ENCODE peak calls at places on chromosome 9, in seven cellular contexts. I, N, P, D, C, M and V are unnamed samples.

GRCh38 chr9:14383296-14383695 is 69.4 kb upstream of the NFIB start:
- DNase-seq in N (no peak), I (no peak), C (no peak), M (no peak), D (no peak), P (no peak), V (no peak)

GRCh38 chr9:34332370-34332964 is 3.1 kb downstream of the NUDT2 start:
- DNase-seq in N (no peak), P (no peak), M (peak; percentile 54), I (peak; percentile 34), D (no peak), C (no peak), V (no peak)

GRCh38 chr9:80560976-80561375 is 989.2 kb downstream of the TLE4 start:
- DNase-seq in C (no peak), D (no peak), P (no peak), N (no peak), I (no peak), M (peak; percentile 14), V (no peak)

GRCh38 chr9:3939820-3940219 is 360.0 kb downstream of the GLIS3 start:
- DNase-seq in M (peak; percentile 76), I (no peak), C (no peak), D (no peak), N (no peak), P (no peak), V (no peak)

GRCh38 chr9:19522558-19522957 is 113.7 kb downstream of the ACER2 start:
- DNase-seq in P (no peak), C (no peak), I (no peak), M (no peak), N (no peak), D (no peak), V (no peak)

GRCh38 chr9:470041-470781 is 255.5 kb downstream of the DOCK8 start:
- DNase-seq in D (peak; percentile 86), I (peak; percentile 77), M (peak; percentile 82), N (peak; percentile 84), C (peak; percentile 91), P (peak; percentile 92), V (peak; percentile 95)

GRCh38 chr9:115883467-115884329 is 269.9 kb upstream of the PAPPA start:
- DNase-seq in I (no peak), D (no peak), M (peak; percentile 66), C (no peak), P (no peak), N (peak; percentile 6), V (no peak)

GRCh38 chr9:93131599-93132286 is 2.3 kb downstream of the NINJ1 start:
- DNase-seq in M (no peak), C (no peak), N (no peak), D (no peak), P (no peak), I (no peak), V (no peak)

GRCh38 chr9:128271512-128271911 is 4.3 kb downstream of the GOLGA2 start:
- DNase-seq in I (no peak), M (no peak), C (no peak), N (no peak), D (no peak), P (no peak), V (no peak)

GRCh38 chr9:134570151-134570621 is 71.4 kb upstream of the COL5A1 start:
- DNase-seq in D (no peak), P (peak; percentile 51), M (no peak), N (no peak), C (peak; percentile 15), I (no peak), V (peak; percentile 73)

GRCh38 chr9:124032247-124032646 is 20.7 kb downstream of the LHX2 start:
- DNase-seq in M (no peak), C (no peak), D (no peak), P (no peak), N (no peak), I (no peak), V (no peak)

GRCh38 chr9:81035171-81035570 is 654.2 kb downstream of the TLE1 start:
- DNase-seq in C (no peak), M (peak; percentile 41), D (no peak), P (no peak), N (no peak), I (no peak), V (no peak)

GRCh38 chr9:77954619-77955018 is 77.0 kb downstream of the GNAQ start:
- DNase-seq in C (no peak), P (no peak), N (no peak), D (no peak), I (no peak), M (no peak), V (no peak)

GRCh38 chr9:120965344-120966004 is 38.9 kb upstream of the TRAF1 start:
- DNase-seq in P (no peak), N (peak; percentile 31), M (no peak), I (no peak), D (no peak), C (no peak), V (no peak)

GRCh38 chr9:33447404-33448158 is at the start of gene AQP3:
- DNase-seq in P (peak; percentile 76), I (peak; percentile 81), D (peak; percentile 45), C (peak; percentile 84), N (peak; percentile 57), M (peak; percentile 44), V (peak; percentile 86)

GRCh38 chr9:128251701-128252100 is 24.1 kb downstream of the GOLGA2 start:
- DNase-seq in P (no peak), D (no peak), I (no peak), M (no peak), C (no peak), N (no peak), V (no peak)

GRCh38 chr9:118533101-118533500 is 828.9 kb downstream of the TLR4 start:
- DNase-seq in C (no peak), P (no peak), N (no peak), D (no peak), I (no peak), M (peak; percentile 38), V (no peak)

GRCh38 chr9:69671291-69671903 is 774 bp downstream of the APBA1 start:
- DNase-seq in C (no peak), P (no peak), D (no peak), M (no peak), N (no peak), I (no peak), V (no peak)

GRCh38 chr9:91865041-91865440 is 85.0 kb downstream of the ROR2 start:
- DNase-seq in N (no peak), C (no peak), I (no peak), D (no peak), P (no peak), M (no peak), V (no peak)
- TF ChIP-seq CTCF in N (no peak), C (no peak), I (no peak), D (no peak), P (no peak), M (no peak), V (no peak)

GRCh38 chr9:131405858-131406566 is 12.1 kb downstream of the PRRC2B start:
- DNase-seq in C (no peak), N (no peak), P (no peak), M (peak; percentile 69), D (no peak), I (no peak), V (no peak)

GRCh38 chr9:131405429-131405828 is 11.5 kb downstream of the PRRC2B start:
- DNase-seq in M (no peak), C (no peak), D (no peak), N (no peak), P (no peak), I (no peak), V (no peak)

GRCh38 chr9:131404987-131405386 is 11.1 kb downstream of the PRRC2B start:
- DNase-seq in P (no peak), N (no peak), C (no peak), M (no peak), D (no peak), I (no peak), V (no peak)

GRCh38 chr9:131403493-131403773 is 9.5 kb downstream of the PRRC2B start:
- DNase-seq in N (no peak), P (no peak), C (no peak), D (no peak), M (no peak), I (no peak), V (no peak)

GRCh38 chr9:131404581-131404980 is 10.7 kb downstream of the PRRC2B start:
- DNase-seq in C (no peak), M (no peak), P (no peak), I (no peak), D (no peak), N (no peak), V (no peak)
- TF ChIP-seq CTCF in C (no peak), M (no peak), P (no peak), I (no peak), D (no peak), N (no peak), V (no peak)

GRCh38 chr9:114308361-114308950 is 14.4 kb upstream of the ORM1 start:
- DNase-seq in I (no peak), M (no peak), D (no peak), P (peak; percentile 45), C (no peak), N (no peak), V (peak; percentile 82)

GRCh38 chr9:114309096-114309495 is 13.8 kb upstream of the ORM1 start:
- DNase-seq in I (no peak), D (no peak), C (no peak), N (no peak), P (peak; percentile 56), M (no peak), V (peak; percentile 73)

GRCh38 chr9:114311571-114312512 is 11.1 kb upstream of the ORM1 start:
- DNase-seq in M (no peak), N (no peak), P (peak; percentile 39), I (no peak), C (peak; percentile 37), D (no peak), V (peak; percentile 65)

GRCh38 chr9:114312513-114312875 is 10.4 kb upstream of the ORM1 start:
- DNase-seq in M (no peak), P (no peak), D (no peak), I (no peak), C (no peak), N (no peak), V (peak; percentile 56)

GRCh38 chr9:114310471-114311450 is 12.1 kb upstream of the ORM1 start:
- DNase-seq in P (peak; percentile 54), D (no peak), C (no peak), I (no peak), M (no peak), N (no peak), V (peak; percentile 75)
- TF ChIP-seq CTCF in P (no peak), D (no peak), C (no peak), I (no peak), M (no peak), N (no peak), V (no peak)

GRCh38 chr9:75974006-75974766 is 83.7 kb downstream of the PCSK5 start:
- DNase-seq in I (no peak), P (no peak), M (no peak), N (no peak), C (no peak), D (no peak), V (no peak)

GRCh38 chr9:75976549-75976948 is 86.1 kb downstream of the PCSK5 start:
- DNase-seq in I (no peak), P (no peak), N (no peak), C (no peak), M (no peak), D (no peak), V (no peak)

GRCh38 chr9:75983320-75983719 is 92.8 kb downstream of the PCSK5 start:
- DNase-seq in I (no peak), D (no peak), C (no peak), P (no peak), N (no peak), M (no peak), V (no peak)

GRCh38 chr9:75979362-75979761 is 88.9 kb downstream of the PCSK5 start:
- DNase-seq in D (no peak), N (no peak), P (no peak), I (no peak), M (no peak), C (no peak), V (no peak)
- TF ChIP-seq CTCF in D (no peak), N (peak; percentile 38), P (peak; percentile 44), I (no peak), M (peak; percentile 32), C (no peak), V (peak; percentile 24)

GRCh38 chr9:109253637-109254284 is 67.1 kb downstream of the EPB41L4B start:
- DNase-seq in C (no peak), M (peak; percentile 93), D (no peak), I (no peak), N (no peak), P (no peak), V (no peak)
- TF ChIP-seq CTCF in C (no peak), M (peak; percentile 22), D (no peak), I (no peak), N (no peak), P (no peak), V (no peak)